ENCODE peak calls at places on chromosomes 4 and X, in six cellular contexts. M, E, F, V, A and T are unnamed samples.

GRCh38 chr4:153790962-153791551 is 2.2 kb upstream of the SFRP2 start:
- DNase-seq in A (no peak), F (peak; percentile 39), V (peak; percentile 11), E (no peak), M (no peak), T (no peak)

GRCh38 chr4:7190278-7190594 is 2.1 kb upstream of the SORCS2 start:
- DNase-seq in A (no peak), V (no peak), E (no peak), M (no peak), F (no peak), T (no peak)

GRCh38 chr4:78606530-78607095 is 55.0 kb downstream of the ANXA3 start:
- DNase-seq in M (no peak), E (no peak), V (no peak), A (no peak), F (no peak), T (no peak)

GRCh38 chr4:134327274-134328122 is 125.9 kb upstream of the PABPC4L start:
- DNase-seq in E (no peak), A (no peak), M (no peak), F (no peak), V (no peak), T (no peak)

GRCh38 chr4:185093573-185093972 is 49.5 kb upstream of the SLC25A4 start:
- DNase-seq in A (no peak), F (no peak), V (no peak), M (no peak), E (no peak), T (no peak)

GRCh38 chr4:113784497-113785254 is 23.1 kb upstream of the CAMK2D start:
- DNase-seq in V (peak; percentile 98), A (no peak), E (peak; percentile 53), M (peak; percentile 94), F (no peak), T (peak; percentile 74)

GRCh38 chrX:140664939-140665338 is 44.6 kb upstream of the LINC00632 start:
- DNase-seq in F (no peak), E (no peak), M (no peak), A (no peak), V (peak; percentile 36), T (no peak)

GRCh38 chr4:168550071-168550766 is 53.4 kb downstream of the PALLD start:
- DNase-seq in M (no peak), A (no peak), V (no peak), E (no peak), F (no peak), T (no peak)

GRCh38 chr4:53113433-53114215 is 251.5 kb downstream of the RASL11B start:
- DNase-seq in E (no peak), V (no peak), A (no peak), F (no peak), M (no peak), T (no peak)

GRCh38 chr4:150007512-150007911 is 70.7 kb upstream of the DCLK2 start:
- DNase-seq in M (peak; percentile 65), V (peak; percentile 28), A (no peak), F (no peak), E (no peak), T (peak; percentile 55)

GRCh38 chr4:45539142-45539814 is 584.6 kb downstream of the GABRG1 start:
- DNase-seq in M (no peak), V (no peak), A (no peak), F (no peak), E (no peak), T (no peak)

GRCh38 chr4:38140643-38141203 is 180.5 kb downstream of the PTTG2 start:
- DNase-seq in V (no peak), M (no peak), F (no peak), A (no peak), E (no peak), T (no peak)

GRCh38 chr4:3729188-3729884 is 36.8 kb upstream of the ADRA2C start:
- DNase-seq in M (peak; percentile 17), V (no peak), F (no peak), E (no peak), A (no peak), T (no peak)

DNA sequence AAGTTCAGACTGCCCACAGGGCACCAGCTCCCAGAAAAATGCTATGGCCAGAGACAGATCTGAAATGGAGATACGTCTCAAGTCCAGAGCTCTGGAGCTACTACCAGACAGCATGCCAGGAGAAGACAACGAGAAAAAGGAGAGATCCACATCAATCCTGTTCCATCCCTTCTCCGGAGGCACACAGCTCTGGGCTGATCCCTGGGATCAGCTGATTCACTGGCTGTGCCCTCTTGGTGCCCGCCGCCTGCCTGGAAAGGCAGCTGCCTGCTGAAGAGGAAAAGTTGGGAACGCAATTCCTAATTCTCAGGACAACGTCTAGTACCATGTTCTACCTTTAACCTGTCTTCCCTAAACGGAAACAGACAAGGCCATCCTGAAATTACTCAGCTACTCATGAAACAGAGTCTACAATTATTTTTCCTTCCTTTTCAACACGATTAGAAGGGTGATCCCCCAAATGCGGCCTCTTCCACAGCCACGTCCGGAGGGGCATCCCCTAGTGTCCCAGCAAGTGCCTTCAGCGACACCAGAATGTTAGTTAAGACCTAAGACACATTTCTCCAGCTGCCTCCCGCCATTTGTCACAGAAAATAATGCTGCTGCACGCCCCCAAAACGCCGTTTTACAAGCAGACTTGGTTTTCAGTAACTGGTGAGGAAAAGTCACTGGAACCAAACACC is 2.4 kb downstream of the ZFYVE28 start:
- DNase-seq in V (no peak), A (no peak), E (no peak), F (no peak), M (no peak), T (no peak)
- H3K4me3 ChIP-seq in V (peak overlapping the region; percentile 53), A (no peak overlapping the region), E (no peak overlapping the region), F (no peak overlapping the region), M (no peak overlapping the region), T (no peak overlapping the region)

DNA sequence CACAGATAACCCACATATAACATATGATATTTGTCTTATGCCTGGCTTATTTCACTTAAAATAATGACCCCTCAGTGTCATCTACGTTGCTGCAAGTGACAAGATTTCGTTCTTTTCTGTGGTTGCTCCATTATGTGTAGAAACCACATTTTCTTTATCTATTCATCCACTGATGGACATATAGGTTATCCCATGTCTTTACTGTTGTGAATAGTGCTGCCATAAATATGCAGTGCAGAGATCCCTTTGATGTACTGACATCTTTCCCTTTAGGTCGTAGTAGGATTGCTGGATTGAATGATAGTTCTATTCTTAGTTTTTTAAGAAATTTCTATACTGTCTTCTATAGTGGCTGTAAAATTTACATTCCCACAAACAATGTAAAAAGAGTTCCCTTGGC is 135.8 kb downstream of the TET2 start:
- DNase-seq in F (no peak), V (no peak), M (no peak), A (no peak), E (no peak), T (no peak)
- H3K4me3 ChIP-seq in F (no peak overlapping the region), V (no peak overlapping the region), M (no peak overlapping the region), A (no peak overlapping the region), E (no peak overlapping the region), T (no peak overlapping the region)

GRCh38 chr4:88698539-88698938 is 910 bp upstream of the NAP1L5 start:
- DNase-seq in E (no peak), V (no peak), A (no peak), M (no peak), F (no peak), T (no peak)

GRCh38 chr4:88697588-88698329 is at the start of gene NAP1L5:
- DNase-seq in E (no peak), A (no peak), M (no peak), F (peak; percentile 77), V (peak; percentile 82), T (no peak)

GRCh38 chr4:88697113-88697512 is 516 bp downstream of the NAP1L5 start:
- DNase-seq in F (peak; percentile 48), M (no peak), V (peak; percentile 41), A (no peak), E (no peak), T (no peak)

GRCh38 chr4:88693792-88694191 is 3.8 kb downstream of the NAP1L5 start:
- DNase-seq in M (no peak), A (no peak), E (no peak), V (no peak), F (no peak), T (no peak)

DNA sequence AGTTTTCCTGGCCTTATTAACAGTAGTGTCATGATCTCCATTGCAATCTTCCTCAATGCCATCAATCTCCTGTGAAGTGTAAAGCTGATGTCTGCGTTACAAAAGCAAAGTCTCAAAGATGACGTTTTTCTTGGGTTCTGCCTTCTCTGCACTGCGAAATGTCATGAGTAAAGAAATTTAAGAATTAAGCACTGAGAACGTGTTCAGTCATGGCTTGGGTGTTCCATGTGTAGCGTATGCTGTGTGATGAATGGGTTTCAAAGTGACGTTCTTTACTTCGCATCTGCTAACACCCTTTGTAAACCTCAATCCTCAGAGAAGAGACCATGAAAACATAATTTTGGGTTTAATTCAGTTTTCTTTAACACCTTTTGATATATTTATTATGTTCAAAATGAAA is 1.0 kb downstream of the NAP1L5 start:
- DNase-seq in M (no peak), V (no peak), E (no peak), F (no peak), A (no peak), T (no peak)
- H3K4me3 ChIP-seq in M (peak overlapping the region; percentile 63), V (peak overlapping the region; percentile 76), E (no peak overlapping the region), F (peak overlapping the region; percentile 46), A (no peak overlapping the region), T (peak overlapping the region; percentile 63)

DNA sequence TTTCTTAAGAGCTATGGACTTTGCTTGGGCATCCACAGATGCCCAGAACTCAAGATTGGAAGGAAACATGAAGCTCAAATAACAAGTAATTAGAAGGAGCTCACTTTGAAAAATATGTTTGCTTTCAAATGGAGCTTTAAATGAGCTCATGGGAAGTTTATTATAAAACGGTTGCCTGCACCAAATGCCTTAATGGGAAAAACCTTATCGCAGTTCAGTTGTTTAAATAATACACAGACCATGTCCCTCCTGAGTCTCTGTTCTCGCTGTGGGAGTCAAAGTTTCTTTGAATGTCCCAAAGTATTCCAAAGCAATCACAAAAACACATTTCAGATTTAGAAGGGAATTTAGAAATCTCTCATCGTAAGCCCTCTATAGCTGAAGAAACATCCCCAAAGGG is 31.6 kb upstream of the STIM2 start:
- DNase-seq in M (no peak), F (no peak), V (no peak), E (no peak), A (no peak), T (no peak)
- H3K4me3 ChIP-seq in M (no peak overlapping the region), F (no peak overlapping the region), V (no peak overlapping the region), E (no peak overlapping the region), A (no peak overlapping the region), T (no peak overlapping the region)

GRCh38 chrX:132876509-132876837 is 82.0 kb downstream of the HS6ST2 start:
- DNase-seq in V (no peak), A (peak; percentile 57), F (peak; percentile 19), E (no peak), M (no peak), T (no peak)
- H3K4me3 ChIP-seq in V (no peak overlapping the region), A (no peak overlapping the region), F (no peak overlapping the region), E (no peak overlapping the region), M (no peak overlapping the region), T (no peak overlapping the region)